ENCODE peak calls at places on chromosomes 16 and 17, in ten cellular contexts. One of them, this sample, is unnamed. For H3K9me3, the result is how much of the 10 kb centered on the place peaks cover.

GRCh38 chr17:61448042-61448441 is 4.2 kb upstream of the TBX4 start:
- DNase-seq in thoracic aorta: no peak
- DNase-seq in fibroblast of lung: no peak
- DNase-seq in PC-3: no peak
- DNase-seq in spleen: no peak
- DNase-seq in left ventricle myocardium inferior: no peak
- DNase-seq in lung: no peak
- DNase-seq in tibial nerve: no peak
- DNase-seq in heart right ventricle: no peak
- DNase-seq in uterus: no peak
- DNase-seq in this sample: no peak

GRCh38 chr16:4336701-4337539 is 14.2 kb downstream of the PAM16 start:
- DNase-seq in thoracic aorta: no peak
- DNase-seq in fibroblast of lung: no peak
- DNase-seq in PC-3: no peak
- DNase-seq in spleen: no peak
- DNase-seq in left ventricle myocardium inferior: no peak
- DNase-seq in lung: no peak
- DNase-seq in tibial nerve: no peak
- DNase-seq in heart right ventricle: no peak
- DNase-seq in uterus: no peak
- DNase-seq in this sample: no peak

GRCh38 chr16:75789237-75789636 is 62.9 kb upstream of the CPHXL start:
- DNase-seq in thoracic aorta: no peak
- DNase-seq in fibroblast of lung: peak
- DNase-seq in PC-3: peak
- DNase-seq in spleen: no peak
- DNase-seq in left ventricle myocardium inferior: no peak
- DNase-seq in lung: no peak
- DNase-seq in tibial nerve: peak
- DNase-seq in heart right ventricle: peak
- DNase-seq in uterus: no peak
- DNase-seq in this sample: no peak

GRCh38 chr17:15971882-15972281 is 27.0 kb downstream of the ADORA2B start:
- DNase-seq in thoracic aorta: no peak
- DNase-seq in fibroblast of lung: no peak
- DNase-seq in PC-3: peak
- DNase-seq in spleen: no peak
- DNase-seq in left ventricle myocardium inferior: no peak
- DNase-seq in lung: no peak
- DNase-seq in tibial nerve: no peak
- DNase-seq in heart right ventricle: no peak
- DNase-seq in uterus: no peak
- DNase-seq in this sample: no peak

GRCh38 chr17:74744349-74744713 is 4.1 kb upstream of the NHERF1 start:
- DNase-seq in thoracic aorta: no peak
- DNase-seq in fibroblast of lung: no peak
- DNase-seq in PC-3: no peak
- DNase-seq in spleen: peak
- DNase-seq in left ventricle myocardium inferior: peak
- DNase-seq in lung: no peak
- DNase-seq in tibial nerve: no peak
- DNase-seq in heart right ventricle: no peak
- DNase-seq in uterus: no peak
- DNase-seq in this sample: no peak

GRCh38 chr17:60562421-60562820 is 36.4 kb upstream of the APPBP2 start:
- DNase-seq in thoracic aorta: no peak
- DNase-seq in fibroblast of lung: no peak
- DNase-seq in PC-3: no peak
- DNase-seq in spleen: no peak
- DNase-seq in left ventricle myocardium inferior: no peak
- DNase-seq in lung: no peak
- DNase-seq in tibial nerve: no peak
- DNase-seq in heart right ventricle: no peak
- DNase-seq in uterus: no peak
- DNase-seq in this sample: no peak

GRCh38 chr16:83706394-83706793 is 101.4 kb upstream of the HSBP1 start:
- DNase-seq in thoracic aorta: no peak
- DNase-seq in fibroblast of lung: no peak
- DNase-seq in PC-3: no peak
- DNase-seq in spleen: no peak
- DNase-seq in left ventricle myocardium inferior: no peak
- DNase-seq in lung: no peak
- DNase-seq in tibial nerve: no peak
- DNase-seq in heart right ventricle: no peak
- DNase-seq in uterus: no peak
- DNase-seq in this sample: no peak

GRCh38 chr17:66365903-66366302 is 63.5 kb downstream of the PRKCA start:
- DNase-seq in thoracic aorta: no peak
- DNase-seq in fibroblast of lung: no peak
- DNase-seq in PC-3: no peak
- DNase-seq in spleen: no peak
- DNase-seq in left ventricle myocardium inferior: no peak
- DNase-seq in lung: no peak
- DNase-seq in tibial nerve: no peak
- DNase-seq in heart right ventricle: no peak
- DNase-seq in uterus: no peak
- DNase-seq in this sample: no peak

GRCh38 chr17:45431531-45432404 is 902 bp downstream of the ARHGAP27 start:
- DNase-seq in thoracic aorta: no peak
- DNase-seq in fibroblast of lung: no peak
- DNase-seq in PC-3: peak
- DNase-seq in spleen: peak
- DNase-seq in left ventricle myocardium inferior: peak
- DNase-seq in lung: peak
- DNase-seq in tibial nerve: no peak
- DNase-seq in heart right ventricle: peak
- DNase-seq in uterus: peak
- DNase-seq in this sample: peak

GRCh38 chr17:45430006-45430737 is 2.5 kb downstream of the ARHGAP27 start:
- DNase-seq in thoracic aorta: no peak
- DNase-seq in fibroblast of lung: no peak
- DNase-seq in PC-3: no peak
- DNase-seq in spleen: peak
- DNase-seq in left ventricle myocardium inferior: no peak
- DNase-seq in lung: no peak
- DNase-seq in tibial nerve: no peak
- DNase-seq in heart right ventricle: no peak
- DNase-seq in uterus: no peak
- DNase-seq in this sample: no peak

GRCh38 chr17:45429338-45430005 is 3.2 kb downstream of the ARHGAP27 start:
- DNase-seq in thoracic aorta: no peak
- DNase-seq in fibroblast of lung: no peak
- DNase-seq in PC-3: no peak
- DNase-seq in spleen: peak
- DNase-seq in left ventricle myocardium inferior: no peak
- DNase-seq in lung: no peak
- DNase-seq in tibial nerve: no peak
- DNase-seq in heart right ventricle: no peak
- DNase-seq in uterus: no peak
- DNase-seq in this sample: peak

GRCh38 chr17:45432405-45433113 is at the start of gene ARHGAP27:
- DNase-seq in thoracic aorta: no peak
- DNase-seq in fibroblast of lung: no peak
- DNase-seq in PC-3: peak
- DNase-seq in spleen: peak
- DNase-seq in left ventricle myocardium inferior: peak
- DNase-seq in lung: peak
- DNase-seq in tibial nerve: no peak
- DNase-seq in heart right ventricle: peak
- DNase-seq in uterus: no peak
- DNase-seq in this sample: peak

DNA sequence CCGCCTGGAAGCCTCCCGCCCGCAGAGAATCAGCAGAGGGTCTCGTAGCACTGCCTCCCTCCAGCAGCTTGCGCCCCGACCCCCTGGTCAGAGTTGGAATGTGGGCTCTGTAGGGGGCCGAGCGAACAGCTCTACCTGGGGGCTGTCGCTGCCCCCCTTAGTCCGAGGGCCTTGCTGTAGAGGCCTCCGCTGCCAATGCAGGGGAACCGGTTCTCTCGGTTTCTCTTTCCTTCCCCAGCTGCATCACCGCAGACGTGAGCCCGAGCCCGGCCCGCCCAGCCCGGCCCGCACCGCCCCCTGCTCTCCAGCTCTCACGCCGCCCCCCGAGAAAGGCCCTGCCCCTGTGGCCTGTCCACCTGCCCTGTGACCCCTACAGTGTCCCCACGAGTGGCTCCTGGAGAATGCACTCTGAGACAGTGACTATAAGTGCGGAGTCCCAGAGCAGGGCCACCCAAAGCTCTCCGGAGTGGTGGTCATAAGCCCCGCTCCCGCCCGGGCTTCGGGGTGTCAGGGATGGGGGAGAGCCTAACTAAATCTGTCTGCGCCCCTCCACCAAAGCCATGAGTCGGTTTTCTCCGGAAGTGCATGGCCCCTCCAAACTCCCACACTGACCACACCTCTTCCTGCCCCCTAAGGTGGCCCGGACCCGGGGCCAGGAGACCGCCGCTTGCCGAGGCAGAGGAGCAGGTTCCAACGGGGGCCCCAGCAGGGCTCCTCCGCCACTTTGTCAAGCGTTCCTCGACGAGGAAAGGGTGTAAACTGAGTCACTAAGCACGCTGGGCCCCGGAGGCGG is 1.7 kb downstream of the ARHGAP27 start:
- DNase-seq in thoracic aorta: no peak
- DNase-seq in fibroblast of lung: no peak
- DNase-seq in PC-3: peak
- DNase-seq in spleen: peak
- DNase-seq in left ventricle myocardium inferior: no peak
- DNase-seq in lung: peak
- DNase-seq in tibial nerve: no peak
- DNase-seq in heart right ventricle: no peak
- DNase-seq in uterus: no peak
- DNase-seq in this sample: peak
- H3K27ac ChIP-seq in thoracic aorta: no peak
- H3K27ac ChIP-seq in fibroblast of lung: no peak
- H3K27ac ChIP-seq in PC-3: peak
- H3K27ac ChIP-seq in spleen: peak
- H3K27ac ChIP-seq in left ventricle myocardium inferior: peak
- H3K27ac ChIP-seq in lung: no peak
- H3K27ac ChIP-seq in tibial nerve: no peak
- H3K27ac ChIP-seq in heart right ventricle: peak
- H3K27ac ChIP-seq in uterus: no peak
- H3K27ac ChIP-seq in this sample: peak

GRCh38 chr17:39107973-39108372 is 43.5 kb downstream of the PLXDC1 start:
- DNase-seq in thoracic aorta: no peak
- DNase-seq in fibroblast of lung: no peak
- DNase-seq in PC-3: no peak
- DNase-seq in spleen: no peak
- DNase-seq in left ventricle myocardium inferior: no peak
- DNase-seq in lung: no peak
- DNase-seq in tibial nerve: no peak
- DNase-seq in heart right ventricle: no peak
- DNase-seq in uterus: no peak
- DNase-seq in this sample: no peak
- TF ChIP-seq CTCF in thoracic aorta: no peak
- TF ChIP-seq CTCF in fibroblast of lung: no peak
- TF ChIP-seq CTCF in PC-3: no peak
- TF ChIP-seq CTCF in spleen: no peak
- TF ChIP-seq CTCF in left ventricle myocardium inferior: no peak
- TF ChIP-seq CTCF in lung: no peak
- TF ChIP-seq CTCF in tibial nerve: no peak
- TF ChIP-seq CTCF in heart right ventricle: no peak
- TF ChIP-seq CTCF in uterus: no peak
- TF ChIP-seq CTCF in this sample: no peak

DNA sequence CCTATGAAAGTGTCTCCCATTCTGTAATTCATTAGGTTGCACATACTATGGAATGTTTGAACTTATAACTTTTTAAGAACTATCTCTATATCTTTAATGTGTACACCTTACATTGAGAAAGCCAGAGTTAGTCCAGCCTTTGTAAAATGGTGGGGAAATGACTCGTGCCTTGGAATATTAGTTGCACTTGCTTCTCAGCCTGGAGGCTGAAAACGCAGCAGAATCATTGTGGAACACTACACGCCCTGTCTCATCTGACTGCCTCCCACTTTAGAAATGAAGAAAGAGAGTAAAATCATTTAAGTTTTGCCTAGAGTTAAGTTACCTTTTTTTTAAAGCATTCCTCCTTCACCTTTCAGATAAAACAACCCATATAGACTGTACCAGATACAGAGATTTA is 90.7 kb upstream of the WSB1 start:
- DNase-seq in thoracic aorta: no peak
- DNase-seq in fibroblast of lung: no peak
- DNase-seq in PC-3: no peak
- DNase-seq in spleen: no peak
- DNase-seq in left ventricle myocardium inferior: no peak
- DNase-seq in lung: no peak
- DNase-seq in tibial nerve: no peak
- DNase-seq in heart right ventricle: no peak
- DNase-seq in uterus: no peak
- DNase-seq in this sample: no peak
- H3K9me3 ChIP-seq in thoracic aorta: under half
- H3K9me3 ChIP-seq in fibroblast of lung: under half
- H3K9me3 ChIP-seq in PC-3: under half
- H3K9me3 ChIP-seq in spleen: under half
- H3K9me3 ChIP-seq in left ventricle myocardium inferior: under half
- H3K9me3 ChIP-seq in lung: under half
- H3K9me3 ChIP-seq in tibial nerve: under half
- H3K9me3 ChIP-seq in heart right ventricle: under half
- H3K9me3 ChIP-seq in uterus: under half
- H3K9me3 ChIP-seq in this sample: under half

GRCh38 chr16:85301171-85301690 is 189.0 kb upstream of the CIBAR2 start:
- DNase-seq in thoracic aorta: no peak
- DNase-seq in fibroblast of lung: no peak
- DNase-seq in PC-3: no peak
- DNase-seq in spleen: no peak
- DNase-seq in left ventricle myocardium inferior: no peak
- DNase-seq in lung: no peak
- DNase-seq in tibial nerve: no peak
- DNase-seq in heart right ventricle: no peak
- DNase-seq in uterus: no peak
- DNase-seq in this sample: peak
- H3K27ac ChIP-seq in thoracic aorta: no peak
- H3K27ac ChIP-seq in fibroblast of lung: no peak
- H3K27ac ChIP-seq in PC-3: no peak
- H3K27ac ChIP-seq in spleen: no peak
- H3K27ac ChIP-seq in left ventricle myocardium inferior: no peak
- H3K27ac ChIP-seq in lung: no peak
- H3K27ac ChIP-seq in tibial nerve: no peak
- H3K27ac ChIP-seq in heart right ventricle: no peak
- H3K27ac ChIP-seq in uterus: no peak
- H3K27ac ChIP-seq in this sample: peak

GRCh38 chr17:8740486-8740885 is 4.2 kb downstream of the CCDC42 start:
- DNase-seq in thoracic aorta: no peak
- DNase-seq in fibroblast of lung: no peak
- DNase-seq in PC-3: no peak
- DNase-seq in spleen: peak
- DNase-seq in left ventricle myocardium inferior: no peak
- DNase-seq in lung: no peak
- DNase-seq in tibial nerve: no peak
- DNase-seq in heart right ventricle: no peak
- DNase-seq in uterus: no peak
- DNase-seq in this sample: no peak
- TF ChIP-seq CTCF in thoracic aorta: no peak
- TF ChIP-seq CTCF in fibroblast of lung: no peak
- TF ChIP-seq CTCF in PC-3: no peak
- TF ChIP-seq CTCF in spleen: peak
- TF ChIP-seq CTCF in left ventricle myocardium inferior: no peak
- TF ChIP-seq CTCF in lung: no peak
- TF ChIP-seq CTCF in tibial nerve: no peak
- TF ChIP-seq CTCF in heart right ventricle: no peak
- TF ChIP-seq CTCF in uterus: no peak
- TF ChIP-seq CTCF in this sample: no peak